ENCODE peak calls at places on chromosome 13, in four cellular contexts. X is brain microvascular endothelial cell; M is activated CD4-positive, CD25-positive, alpha-beta regulatory T cell treated with anti-CD3 and anti-CD28 coated beads, Interleukin-2, amount 50 U/mL, for 16 hours; U is amniotic stem cell. J is an unnamed sample.

GRCh38 chr13:48749699-48750473 is 96.2 kb downstream of the CYSLTR2 start:
- DNase-seq in X (peak; percentile 100), M (peak; percentile 50), U (peak; percentile 91), J (peak; percentile 22)

GRCh38 chr13:77857810-77858209 is 60.8 kb downstream of the EDNRB start:
- DNase-seq in X (no peak), M (no peak), U (no peak), J (no peak)

GRCh38 chr13:65825039-65825438 is 1405.1 kb downstream of the PCDH9 start:
- DNase-seq in X (no peak), M (no peak), U (no peak), J (no peak)

GRCh38 chr13:25738797-25739196 is 313.0 kb downstream of the SHISA2 start:
- DNase-seq in M (no peak), U (no peak), X (peak; percentile 28), J (peak; percentile 2)

GRCh38 chr13:51000576-51001260 is 91.1 kb downstream of the RNASEH2B start:
- DNase-seq in U (no peak), X (no peak), M (no peak), J (no peak)

GRCh38 chr13:47426126-47426849 is 529.4 kb upstream of the HTR2A start:
- DNase-seq in X (peak; percentile 60), U (no peak), M (no peak), J (no peak)

GRCh38 chr13:58081301-58081820 is 449.8 kb downstream of the PCDH17 start:
- DNase-seq in U (no peak), M (no peak), X (no peak), J (no peak)

GRCh38 chr13:56622840-56623239 is 517.9 kb upstream of the PRR20A start:
- DNase-seq in M (no peak), U (no peak), X (no peak), J (no peak)

GRCh38 chr13:114142640-114143490 is 10.4 kb upstream of the RASA3 start:
- DNase-seq in U (no peak), M (peak; percentile 56), X (no peak), J (no peak)

GRCh38 chr13:110676057-110676510 is 29.8 kb downstream of the CARS2 start:
- DNase-seq in X (no peak), U (no peak), M (no peak), J (no peak)

GRCh38 chr13:27065582-27065981 is 106.0 kb downstream of the USP12 start:
- DNase-seq in M (no peak), X (no peak), U (no peak), J (no peak)

GRCh38 chr13:37026778-37027177 is 26.2 kb downstream of the EXOSC8 start:
- DNase-seq in X (no peak), U (no peak), M (no peak), J (no peak)

GRCh38 chr13:50531917-50532899 is 311.3 kb downstream of the DLEU7 start:
- DNase-seq in U (no peak), M (no peak), X (peak; percentile 29), J (no peak)

GRCh38 chr13:28220166-28220565 is 81.8 kb downstream of the PAN3 start:
- DNase-seq in X (peak; percentile 24), U (no peak), M (no peak), J (no peak)

GRCh38 chr13:99477493-99477892 is 23.8 kb upstream of the TM9SF2 start:
- DNase-seq in U (no peak), M (no peak), X (no peak), J (no peak)

GRCh38 chr13:79581870-79582315 is 100.9 kb downstream of the NDFIP2 start:
- DNase-seq in M (no peak), U (peak; percentile 18), X (peak; percentile 52), J (no peak)

GRCh38 chr13:111423168-111423785 is 102.8 kb downstream of the TEX29 start:
- DNase-seq in X (no peak), U (no peak), M (no peak), J (no peak)

GRCh38 chr13:82672248-82672647 is 1210.0 kb downstream of the SLITRK1 start:
- DNase-seq in U (no peak), M (no peak), X (no peak), J (no peak)

J was measured in HuH-7.